ENCODE peak calls at places on chromosomes 12 and 14, in six cellular contexts. N is Calu3, O is AG09309, R is HS-5, V is ACHN, B is HFFc6. A is an unnamed sample.

GRCh38 chr12:78359530-78359929 is 505.0 kb upstream of the SYT1 start:
- DNase-seq in O (peak), R (peak), V (no peak), N (no peak), B (no peak), A (no peak)

GRCh38 chr14:64584185-64584584 is 34.4 kb downstream of the PPP1R36 start:
- DNase-seq in B (no peak), V (no peak), O (no peak), N (no peak), R (no peak), A (no peak)

GRCh38 chr14:55028066-55028465 is 1.0 kb downstream of the SOCS4 start:
- DNase-seq in O (no peak), R (no peak), N (no peak), V (no peak), B (no peak), A (no peak)

GRCh38 chr12:79737875-79738718 is 47.3 kb upstream of the PAWR start:
- DNase-seq in B (peak), V (peak), O (peak), N (peak), R (peak), A (peak)

GRCh38 chr12:64265839-64266238 is 43.7 kb upstream of the KICS2 start:
- DNase-seq in V (no peak), N (no peak), R (no peak), B (no peak), O (no peak), A (no peak)

GRCh38 chr14:58296731-58297130 is 1.6 kb upstream of the ARID4A start:
- DNase-seq in B (no peak), V (no peak), O (no peak), N (no peak), R (no peak), A (no peak)

GRCh38 chr14:101186544-101186943 is 283.0 kb upstream of the RTL1 start:
- DNase-seq in N (no peak), B (no peak), R (no peak), O (no peak), V (no peak), A (no peak)

GRCh38 chr12:31323466-31324115 is 2.4 kb downstream of the SINHCAF start:
- DNase-seq in V (peak), B (peak), O (no peak), R (no peak), N (no peak), A (peak)

GRCh38 chr12:93448796-93449195 is 7.0 kb upstream of the UBE2N start:
- DNase-seq in B (no peak), R (no peak), V (no peak), N (no peak), O (no peak), A (no peak)

GRCh38 chr12:29026419-29026818 is 122.7 kb upstream of the FAR2 start:
- DNase-seq in N (no peak), V (no peak), B (no peak), R (no peak), O (no peak), A (no peak)

GRCh38 chr14:95318870-95319311 is 817 bp downstream of the CLMN start:
- DNase-seq in V (no peak), O (no peak), N (no peak), B (no peak), R (no peak), A (no peak)

GRCh38 chr12:27237790-27238771 is 6.0 kb upstream of the STK38L start:
- DNase-seq in N (no peak), O (no peak), V (no peak), R (no peak), B (peak), A (peak)

GRCh38 chr14:96299441-96299840 is 43.4 kb downstream of the BDKRB1 start:
- DNase-seq in V (no peak), O (no peak), R (no peak), B (no peak), N (no peak), A (peak)

GRCh38 chr12:83318386-83318971 is 631.8 kb downstream of the TMTC2 start:
- DNase-seq in N (no peak), B (no peak), O (no peak), R (no peak), V (no peak), A (no peak)

GRCh38 chr12:128337456-128338160 is 70.6 kb downstream of the TMEM132C start:
- DNase-seq in R (no peak), V (no peak), O (no peak), N (no peak), B (no peak), A (no peak)

GRCh38 chr12:63068857-63069442 is 82.1 kb downstream of the AVPR1A start:
- DNase-seq in B (peak), V (peak), O (peak), R (peak), N (peak), A (peak)

GRCh38 chr14:44979273-44979672 is 17.3 kb downstream of the TOGARAM1 start:
- DNase-seq in N (no peak), V (no peak), O (no peak), R (no peak), B (no peak), A (no peak)

GRCh38 chr14:103108749-103109207 is 14.3 kb downstream of the EXOC3L4 start:
- DNase-seq in B (no peak), O (no peak), N (no peak), V (peak), R (peak), A (no peak)

GRCh38 chr12:95784286-95784685 is 6.3 kb downstream of the NTN4 start:
- DNase-seq in B (peak), V (peak), N (no peak), R (no peak), O (no peak), A (no peak)

GRCh38 chr12:59142175-59142574 is 221.9 kb upstream of the LRIG3 start:
- DNase-seq in V (no peak), B (no peak), R (no peak), N (no peak), O (no peak), A (no peak)

A was measured in globus pallidus.